ENCODE peak calls at places on chromosomes 6 and 20, in seven cellular contexts. U, E, O, W, F, V and A are unnamed samples.

GRCh38 chr6:33375143-33375649 is 16.4 kb upstream of the KIFC1 start:
- DNase-seq in U (no peak), E (no peak), O (peak), W (no peak), F (peak), V (no peak), A (no peak)

GRCh38 chr6:11143394-11144371 is 32.2 kb upstream of the ERVFRD-1 start:
- DNase-seq in U (no peak), E (no peak), O (peak), W (no peak), F (peak), V (no peak), A (no peak)

GRCh38 chr6:151016107-151016506 is 150.6 kb downstream of the MTHFD1L start:
- DNase-seq in U (no peak), E (no peak), O (no peak), W (no peak), F (no peak), V (no peak), A (no peak)

GRCh38 chr6:15504581-15505350 is 158.1 kb downstream of the DTNBP1 start:
- DNase-seq in U (no peak), E (no peak), O (peak), W (no peak), F (peak), V (no peak), A (no peak)

GRCh38 chr20:8635837-8636236 is 433.1 kb upstream of the PLCB4 start:
- DNase-seq in U (no peak), E (no peak), O (no peak), W (no peak), F (no peak), V (no peak), A (no peak)

GRCh38 chr20:18034039-18034438 is 23.7 kb downstream of the OVOL2 start:
- DNase-seq in U (no peak), E (no peak), O (no peak), W (no peak), F (no peak), V (no peak), A (no peak)

GRCh38 chr6:39361657-39362486 is 39.4 kb upstream of the KCNK16 start:
- DNase-seq in U (no peak), E (peak), O (peak), W (peak), F (peak), V (no peak), A (peak)

GRCh38 chr6:151847064-151847463 is 39.6 kb downstream of the ESR1 start:
- DNase-seq in U (no peak), E (no peak), O (peak), W (peak), F (peak), V (no peak), A (peak)

GRCh38 chr6:111484655-111484974 is 1.6 kb upstream of the REV3L start:
- DNase-seq in U (no peak), E (no peak), O (peak), W (no peak), F (peak), V (no peak), A (peak)

GRCh38 chr6:153231048-153231635 is 100.1 kb upstream of the RGS17 start:
- DNase-seq in U (no peak), E (no peak), O (peak), W (peak), F (peak), V (no peak), A (peak)